ENCODE peak calls at places on chromosomes 5 and 9, in nine cellular contexts. R, J, C, U, S, K, Z, L and I are unnamed samples.

GRCh38 chr5:69213513-69214215 is 21.0 kb upstream of the CDK7 start:
- DNase-seq in R (peak; percentile 67), J (no peak), C (no peak), U (no peak), S (peak; percentile 54), K (no peak), Z (peak; percentile 43), L (no peak), I (no peak)

GRCh38 chr5:180116077-180116375 is 44.5 kb upstream of the RNF130 start:
- DNase-seq in R (no peak), J (no peak), C (no peak), U (no peak), S (no peak), K (no peak), Z (no peak), L (no peak), I (no peak)

GRCh38 chr5:31900296-31900865 is 261.4 kb downstream of the PDZD2 start:
- DNase-seq in R (no peak), J (no peak), C (no peak), U (no peak), S (no peak), K (no peak), Z (no peak), L (no peak), I (no peak)

GRCh38 chr9:111812337-111812736 is 17.6 kb upstream of the SHOC1 start:
- DNase-seq in R (no peak), J (no peak), C (no peak), U (no peak), S (no peak), K (no peak), Z (no peak), L (no peak), I (no peak)

GRCh38 chr9:108823829-108824228 is 32.0 kb downstream of the ACTL7B start:
- DNase-seq in R (no peak), J (no peak), C (no peak), U (no peak), S (no peak), K (no peak), Z (no peak), L (no peak), I (no peak)

GRCh38 chr5:92505925-92506324 is 1075.1 kb downstream of the NR2F1-AS1 start:
- DNase-seq in R (peak; percentile 15), J (no peak), C (no peak), U (no peak), S (no peak), K (no peak), Z (no peak), L (no peak), I (no peak)

GRCh38 chr5:75566710-75567309 is 44.4 kb upstream of the ANKDD1B start:
- DNase-seq in R (peak; percentile 88), J (no peak), C (peak; percentile 95), U (no peak), S (peak; percentile 82), K (no peak), Z (peak; percentile 16), L (peak; percentile 37), I (no peak)

GRCh38 chr9:136882109-136882946 is 4.0 kb upstream of the TRAF2 start:
- DNase-seq in R (peak; percentile 72), J (peak; percentile 79), C (peak; percentile 62), U (peak; percentile 72), S (peak; percentile 96), K (no peak), Z (peak; percentile 96), L (peak; percentile 89), I (peak; percentile 51)

GRCh38 chr5:115435065-115435775 is 109.4 kb downstream of the FEM1C start:
- DNase-seq in R (no peak), J (no peak), C (no peak), U (no peak), S (no peak), K (no peak), Z (no peak), L (no peak), I (no peak)

GRCh38 chr5:154117050-154117449 is 73.5 kb upstream of the GALNT10 start:
- DNase-seq in R (no peak), J (no peak), C (no peak), U (no peak), S (no peak), K (no peak), Z (no peak), L (no peak), I (no peak)

GRCh38 chr5:151432210-151432609 is 15.2 kb upstream of the SLC36A1 start:
- DNase-seq in R (no peak), J (no peak), C (no peak), U (no peak), S (no peak), K (no peak), Z (no peak), L (no peak), I (no peak)

GRCh38 chr9:124812401-124813016 is 35.6 kb downstream of the OLFML2A start:
- DNase-seq in R (peak; percentile 96), J (no peak), C (peak; percentile 55), U (no peak), S (peak; percentile 90), K (no peak), Z (no peak), L (no peak), I (no peak)

GRCh38 chr5:26148569-26149107 is 889.7 kb downstream of the CDH9 start:
- DNase-seq in R (no peak), J (no peak), C (no peak), U (no peak), S (no peak), K (no peak), Z (no peak), L (no peak), I (no peak)

GRCh38 chr5:179195561-179196419 is 135.6 kb downstream of the ZNF354C start:
- DNase-seq in R (no peak), J (no peak), C (no peak), U (no peak), S (no peak), K (no peak), Z (no peak), L (no peak), I (no peak)

GRCh38 chr5:133824661-133825254 is 143.7 kb downstream of the C5orf15 start:
- DNase-seq in R (no peak), J (no peak), C (no peak), U (no peak), S (peak; percentile 13), K (peak; percentile 74), Z (no peak), L (no peak), I (no peak)

GRCh38 chr5:177516601-177517568 is at the start of gene DDX41:
- DNase-seq in R (peak; percentile 99), J (peak; percentile 92), C (peak; percentile 98), U (peak; percentile 99), S (peak; percentile 99), K (peak; percentile 98), Z (peak; percentile 97), L (peak; percentile 91), I (peak; percentile 97)

GRCh38 chr9:81848472-81848871 is 79.8 kb upstream of the SPATA31D4 start:
- DNase-seq in R (peak; percentile 32), J (no peak), C (no peak), U (no peak), S (peak; percentile 32), K (no peak), Z (no peak), L (no peak), I (no peak)

GRCh38 chr5:176695073-176695472 is 47.8 kb downstream of the TSPAN17 start:
- DNase-seq in R (no peak), J (no peak), C (peak; percentile 22), U (no peak), S (no peak), K (no peak), Z (no peak), L (no peak), I (no peak)

GRCh38 chr9:8448226-8448625 is 648.6 kb upstream of the DMAC1 start:
- DNase-seq in R (no peak), J (no peak), C (no peak), U (no peak), S (no peak), K (no peak), Z (no peak), L (no peak), I (no peak)

GRCh38 chr5:119328753-119329602 is 26.8 kb upstream of the TNFAIP8 start:
- DNase-seq in R (peak; percentile 81), J (peak; percentile 61), C (no peak), U (no peak), S (no peak), K (no peak), Z (no peak), L (no peak), I (no peak)

GRCh38 chr9:89732295-89732951 is 127.6 kb downstream of the GADD45G start:
- DNase-seq in R (no peak), J (no peak), C (no peak), U (peak; percentile 33), S (no peak), K (no peak), Z (no peak), L (no peak), I (no peak)

GRCh38 chr5:106474066-106474465 is 1196.7 kb downstream of the EFNA5 start:
- DNase-seq in R (no peak), J (no peak), C (no peak), U (no peak), S (no peak), K (no peak), Z (no peak), L (no peak), I (no peak)

GRCh38 chr9:129954868-129955550 is 88.0 kb downstream of the FNBP1 start:
- DNase-seq in R (no peak), J (no peak), C (peak; percentile 84), U (no peak), S (no peak), K (no peak), Z (no peak), L (no peak), I (no peak)

GRCh38 chr5:16933337-16933736 is 2.8 kb downstream of the MYO10 start:
- DNase-seq in R (no peak), J (no peak), C (no peak), U (no peak), S (no peak), K (no peak), Z (no peak), L (no peak), I (no peak)

GRCh38 chr5:142143878-142144277 is 35.3 kb downstream of the NDFIP1 start:
- DNase-seq in R (peak; percentile 34), J (no peak), C (peak; percentile 6), U (no peak), S (peak; percentile 13), K (no peak), Z (no peak), L (no peak), I (no peak)

GRCh38 chr5:146188358-146188757 is 5.9 kb upstream of the LARS1 start:
- DNase-seq in R (peak; percentile 49), J (no peak), C (no peak), U (no peak), S (peak; percentile 74), K (no peak), Z (no peak), L (no peak), I (no peak)

GRCh38 chr9:99105152-99106043 is 485 bp downstream of the TGFBR1 start:
- DNase-seq in R (peak; percentile 81), J (no peak), C (peak; percentile 32), U (peak; percentile 79), S (peak; percentile 83), K (peak; percentile 89), Z (peak; percentile 83), L (peak; percentile 28), I (peak; percentile 84)

GRCh38 chr9:83537331-83538171 is 650 bp downstream of the FRMD3 start:
- DNase-seq in R (peak; percentile 16), J (no peak), C (no peak), U (no peak), S (peak; percentile 20), K (no peak), Z (peak; percentile 17), L (no peak), I (no peak)

GRCh38 chr5:63233906-63234305 is 655.3 kb downstream of the LRRC70 start:
- DNase-seq in R (no peak), J (no peak), C (no peak), U (no peak), S (no peak), K (no peak), Z (no peak), L (no peak), I (no peak)

GRCh38 chr9:133063500-133064231 is 1.9 kb downstream of the CEL start:
- DNase-seq in R (no peak), J (no peak), C (no peak), U (no peak), S (no peak), K (no peak), Z (no peak), L (no peak), I (peak; percentile 79)

GRCh38 chr5:138843789-138844461 is 31.2 kb downstream of the LRRTM2 start:
- DNase-seq in R (no peak), J (no peak), C (no peak), U (no peak), S (peak; percentile 68), K (no peak), Z (no peak), L (no peak), I (no peak)